ENCODE peak calls at places on chromosomes 13 and 19, in six cellular contexts. H, E, G, T, A and F are unnamed samples.
A peak's percentile ranks its signal among the peaks of the same experiment; 100 is the strongest.

GRCh38 chr19:45420871-45421270 is 2.8 kb downstream of the ERCC1 start:
- DNase-seq in H (no peak), E (no peak), G (no peak), T (no peak), A (no peak), F (no peak)

GRCh38 chr13:36666482-36667264 is 7.1 kb upstream of the SERTM1 start:
- DNase-seq in H (no peak), E (no peak), G (no peak), T (no peak), A (no peak), F (no peak)

GRCh38 chr13:66532146-66532545 is 698.0 kb downstream of the PCDH9 start:
- DNase-seq in H (peak; percentile 30), E (no peak), G (no peak), T (peak; percentile 32), A (no peak), F (no peak)

GRCh38 chr13:113458218-113459065 is 5.2 kb upstream of the ADPRHL1 start:
- DNase-seq in H (peak; percentile 18), E (no peak), G (no peak), T (peak; percentile 29), A (no peak), F (no peak)

GRCh38 chr13:73607489-73608156 is 526.6 kb downstream of the KLF12 start:
- DNase-seq in H (no peak), E (no peak), G (no peak), T (no peak), A (no peak), F (no peak)

GRCh38 chr13:97945792-97946419 is 7.6 kb upstream of the IPO5 start:
- DNase-seq in H (no peak), E (no peak), G (no peak), T (no peak), A (no peak), F (no peak)

GRCh38 chr19:35451278-35452096 is 3.4 kb downstream of the FFAR2 start:
- DNase-seq in H (no peak), E (no peak), G (no peak), T (no peak), A (no peak), F (no peak)

GRCh38 chr13:112346899-112347229 is 29.3 kb upstream of the SPACA7 start:
- DNase-seq in H (no peak), E (no peak), G (no peak), T (no peak), A (no peak), F (no peak)

GRCh38 chr13:64041296-64041695 is 2625.6 kb upstream of the PCDH20 start:
- DNase-seq in H (peak; percentile 1), E (no peak), G (no peak), T (peak; percentile 10), A (no peak), F (no peak)

GRCh38 chr13:51959773-51960172 is 51.5 kb downstream of the ATP7B start:
- DNase-seq in H (no peak), E (no peak), G (no peak), T (no peak), A (no peak), F (no peak)

GRCh38 chr13:28012383-28012782 is 23.9 kb upstream of the URAD start:
- DNase-seq in H (no peak), E (no peak), G (no peak), T (no peak), A (no peak), F (no peak)

GRCh38 chr13:113049981-113050380 is 55.6 kb upstream of the F7 start:
- DNase-seq in H (no peak), E (no peak), G (no peak), T (no peak), A (no peak), F (no peak)

GRCh38 chr19:52638601-52639000 is 446 bp upstream of the ZNF83 start:
- DNase-seq in H (no peak), E (no peak), G (no peak), T (no peak), A (no peak), F (no peak)

GRCh38 chr13:77554079-77554478 is 18.6 kb downstream of the SCEL start:
- DNase-seq in H (no peak), E (no peak), G (no peak), T (no peak), A (no peak), F (no peak)

GRCh38 chr13:48585456-48585840 is 52.6 kb upstream of the RCBTB2 start:
- DNase-seq in H (peak; percentile 88), E (no peak), G (peak; percentile 58), T (peak; percentile 88), A (no peak), F (peak; percentile 93)

GRCh38 chr19:14398563-14398962 is 17.3 kb downstream of the ADGRE5 start:
- DNase-seq in H (no peak), E (no peak), G (no peak), T (no peak), A (no peak), F (no peak)

GRCh38 chr19:35696835-35697234 is 7.5 kb upstream of the ZBTB32 start:
- DNase-seq in H (no peak), E (no peak), G (no peak), T (no peak), A (no peak), F (no peak)

GRCh38 chr13:23554000-23554399 is 16.2 kb upstream of the TNFRSF19 start:
- DNase-seq in H (no peak), E (no peak), G (no peak), T (no peak), A (no peak), F (no peak)

GRCh38 chr19:42433503-42434260 is 6.5 kb upstream of the LIPE start:
- DNase-seq in H (peak; percentile 83), E (no peak), G (peak; percentile 80), T (peak; percentile 82), A (no peak), F (no peak)

GRCh38 chr19:12983561-12984142 is 11.6 kb upstream of the NFIX start:
- DNase-seq in H (peak; percentile 87), E (no peak), G (peak; percentile 86), T (peak; percentile 85), A (no peak), F (no peak)

GRCh38 chr19:32181356-32181920 is 164.0 kb upstream of the ZNF507 start:
- DNase-seq in H (no peak), E (no peak), G (no peak), T (no peak), A (no peak), F (no peak)

GRCh38 chr19:7515471-7516226 is at the start of gene ZNF358:
- DNase-seq in H (peak; percentile 76), E (no peak), G (peak; percentile 78), T (peak; percentile 79), A (no peak), F (no peak)

GRCh38 chr19:29415507-29415906 is 110.3 kb upstream of the VSTM2B start:
- DNase-seq in H (no peak), E (no peak), G (no peak), T (no peak), A (no peak), F (no peak)

GRCh38 chr13:109497917-109498316 is 288.5 kb downstream of the IRS2 start:
- DNase-seq in H (no peak), E (no peak), G (no peak), T (no peak), A (no peak), F (no peak)

GRCh38 chr13:109494955-109495354 is 291.4 kb downstream of the IRS2 start:
- DNase-seq in H (peak; percentile 89), E (no peak), G (no peak), T (peak; percentile 89), A (no peak), F (peak; percentile 52)

GRCh38 chr13:109496216-109496615 is 290.2 kb downstream of the IRS2 start:
- DNase-seq in H (no peak), E (no peak), G (no peak), T (no peak), A (no peak), F (no peak)

DNA sequence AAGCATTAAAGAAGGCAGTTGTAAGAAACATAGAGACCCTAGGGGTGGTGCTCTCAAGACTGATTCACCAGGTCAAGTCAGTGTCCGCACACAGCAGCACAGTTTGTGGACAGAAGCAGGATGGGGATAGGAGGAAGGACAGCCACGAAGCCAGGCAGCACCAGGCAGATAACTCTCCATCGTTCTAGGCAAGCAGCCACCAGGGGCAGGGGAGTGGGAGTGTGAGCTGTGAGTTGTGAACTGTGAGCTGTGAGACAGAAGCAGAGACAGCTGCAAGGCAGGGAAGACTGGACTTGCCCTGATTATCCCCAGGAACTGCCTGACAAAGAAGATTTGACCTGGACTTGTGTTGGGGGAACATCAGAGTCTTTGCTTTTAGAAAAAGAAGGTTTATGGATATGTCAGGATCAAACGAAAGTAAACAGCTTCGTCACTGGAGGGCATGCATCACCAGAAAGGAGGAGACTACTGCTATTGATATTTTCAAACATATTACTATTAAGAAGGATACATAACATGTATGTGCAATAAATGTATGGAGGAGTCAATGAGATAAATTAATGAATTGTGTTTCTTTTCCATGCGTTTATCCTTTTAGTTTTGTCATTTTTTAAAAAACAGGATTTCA is 286.1 kb downstream of the IRS2 start:
- DNase-seq in H (peak; percentile 31), E (no peak), G (no peak), T (peak; percentile 26), A (no peak), F (no peak)
- TF ChIP-seq CTCF in H (no peak), E (no peak), G (no peak), T (no peak), A (no peak), F (no peak)

DNA sequence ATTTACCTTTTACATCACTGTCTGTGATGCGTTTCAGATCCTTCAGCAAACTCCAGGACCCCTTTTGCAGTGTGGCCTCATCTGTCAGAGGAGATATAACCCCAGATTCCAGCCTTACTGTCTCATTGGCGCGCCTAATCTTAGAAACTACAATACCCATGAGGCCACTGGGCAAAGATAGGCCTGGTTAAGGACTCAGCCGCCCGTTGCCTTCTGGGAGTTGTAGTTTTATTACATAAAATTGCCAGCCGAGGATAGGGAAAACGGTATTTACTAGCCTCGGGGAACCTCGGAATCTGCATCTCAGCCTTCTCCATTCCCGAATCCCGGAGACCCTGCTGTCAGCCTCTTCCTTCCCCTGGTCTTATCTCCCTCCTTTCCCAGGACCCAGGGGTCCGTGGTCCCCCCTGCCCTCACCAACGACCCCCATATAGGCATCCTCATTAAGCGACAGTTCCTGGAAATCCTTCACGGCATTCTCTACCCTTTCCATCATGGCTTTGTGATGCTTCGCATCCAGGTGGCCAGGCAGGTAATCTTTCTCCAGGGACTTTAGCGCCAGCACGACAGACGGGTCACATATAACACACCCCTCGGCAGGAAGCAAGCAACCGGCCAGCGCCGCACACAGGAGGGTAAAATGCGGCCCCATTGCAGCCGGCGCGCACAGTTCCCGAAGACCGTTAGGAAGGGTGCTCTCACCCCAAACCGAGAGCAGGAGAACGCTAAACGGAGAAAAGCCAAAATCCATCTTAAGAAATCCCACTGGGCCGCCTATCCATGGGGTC is 1.3 kb downstream of the IZUMO1 start:
- DNase-seq in H (peak; percentile 76), E (no peak), G (peak; percentile 63), T (peak; percentile 72), A (no peak), F (no peak)
- H3K4me3 ChIP-seq in H (no peak overlapping the region), E (no peak overlapping the region), G (no peak overlapping the region), T (no peak overlapping the region), A (no peak overlapping the region), F (no peak overlapping the region)

DNA sequence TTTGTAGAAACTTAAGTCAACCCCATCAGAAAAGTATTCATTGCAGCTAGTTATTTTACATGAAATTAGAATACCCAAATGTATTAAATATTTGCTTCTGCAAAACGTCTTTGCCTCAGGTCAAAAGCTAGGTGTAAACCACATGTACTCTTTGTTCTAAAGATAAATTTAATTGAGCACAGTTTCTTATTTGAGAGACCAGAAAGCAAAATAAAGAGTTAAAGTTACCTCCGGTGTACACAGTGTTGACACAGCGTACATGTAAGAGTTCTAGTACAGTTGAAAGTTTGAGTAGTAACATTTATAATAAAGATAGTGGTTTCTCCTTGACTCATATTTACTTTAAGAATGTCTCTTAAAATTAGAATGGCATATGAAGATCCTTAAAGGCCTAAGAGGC is 2.8 kb downstream of the LRCH1 start:
- DNase-seq in H (no peak), E (no peak), G (no peak), T (no peak), A (no peak), F (no peak)
- TF ChIP-seq CTCF in H (no peak), E (no peak), G (no peak), T (no peak), A (no peak), F (no peak)

GRCh38 chr13:53001871-53002270 is 26.7 kb upstream of the OLFM4 start:
- DNase-seq in H (no peak), E (no peak), G (no peak), T (no peak), A (no peak), F (peak; percentile 62)
- H3K4me3 ChIP-seq in H (no peak overlapping the region), E (no peak overlapping the region), G (no peak overlapping the region), T (no peak overlapping the region), A (no peak overlapping the region), F (no peak overlapping the region)